ENCODE peak calls at places on chromosomes 3 and 15, in four cellular contexts. F is dorsolateral prefrontal cortex, C is GM12865, S is Panc1. M is an unnamed sample.

GRCh38 chr3:135922903-135923250 is 42.7 kb upstream of the PPP2R3A start:
- DNase-seq in S (no peak), C (no peak), F (no peak), M (no peak)

GRCh38 chr3:133663569-133664313 is 2.0 kb upstream of the TOPBP1 start:
- DNase-seq in S (no peak), C (peak), F (no peak), M (no peak)

GRCh38 chr3:57743511-57743910 is 12.6 kb upstream of the SLMAP start:
- DNase-seq in C (no peak), F (no peak), S (no peak), M (no peak)

GRCh38 chr3:47780727-47781325 is 867 bp downstream of the SMARCC1 start:
- DNase-seq in S (no peak), C (no peak), F (no peak), M (no peak)

GRCh38 chr3:45084361-45084760 is 58.3 kb downstream of the CLEC3B start:
- DNase-seq in S (no peak), F (no peak), C (no peak), M (no peak)

GRCh38 chr3:123723527-123724168 is 138.8 kb upstream of the HACD2 start:
- DNase-seq in F (no peak), S (peak), C (peak), M (no peak)

GRCh38 chr15:65286069-65286703 is 497 bp downstream of the PARP16 start:
- DNase-seq in F (peak), S (no peak), C (peak), M (no peak)

GRCh38 chr15:78988361-78988911 is 43.6 kb upstream of the CTSH start:
- DNase-seq in S (peak), F (no peak), C (peak), M (peak)

GRCh38 chr3:175346573-175347356 is 487.6 kb downstream of the NAALADL2 start:
- DNase-seq in F (peak), C (peak), S (peak), M (peak)

GRCh38 chr15:69119692-69120395 is 40.6 kb upstream of the GLCE start:
- DNase-seq in C (no peak), F (no peak), S (no peak), M (no peak)

GRCh38 chr3:71010731-71011455 is 572.6 kb downstream of the FOXP1 start:
- DNase-seq in C (peak), F (no peak), S (no peak), M (no peak)

GRCh38 chr3:177770821-177771220 is 573.5 kb upstream of the TBL1XR1 start:
- DNase-seq in S (no peak), F (no peak), C (no peak), M (peak)

GRCh38 chr15:63601026-63601726 is 4.0 kb downstream of the FBXL22 start:
- DNase-seq in C (peak), F (no peak), S (no peak), M (no peak)

GRCh38 chr3:128343287-128344045 is 123.2 kb downstream of the DNAJB8 start:
- DNase-seq in F (no peak), C (no peak), S (peak), M (no peak)

GRCh38 chr3:11991751-11992150 is 12.4 kb upstream of the SYN2 start:
- DNase-seq in C (no peak), S (no peak), F (no peak), M (no peak)

GRCh38 chr15:63971427-63971805 is 74.9 kb downstream of the DAPK2 start:
- DNase-seq in C (peak), F (no peak), S (no peak), M (no peak)

GRCh38 chr3:115666081-115666480 is 42.8 kb downstream of the GAP43 start:
- DNase-seq in C (no peak), F (no peak), S (no peak), M (no peak)

GRCh38 chr15:69623521-69624513 is 171.2 kb downstream of the RPLP1 start:
- DNase-seq in F (no peak), C (no peak), S (no peak), M (no peak)

GRCh38 chr3:46442591-46443530 is 21.8 kb downstream of the LTF start:
- DNase-seq in F (no peak), S (no peak), C (peak), M (no peak)

GRCh38 chr15:89371145-89372044 is 36.8 kb upstream of the POLG start:
- DNase-seq in C (no peak), F (no peak), S (no peak), M (no peak)

GRCh38 chr3:23183114-23183513 is 20.0 kb upstream of the UBE2E2 start:
- DNase-seq in C (no peak), F (no peak), S (no peak), M (no peak)

GRCh38 chr15:58517252-58517681 is 85.5 kb downstream of the LIPC start:
- DNase-seq in F (no peak), S (no peak), C (peak), M (no peak)

GRCh38 chr3:46948830-46949671 is 27.5 kb downstream of the CCDC12 start:
- DNase-seq in F (no peak), C (peak), S (no peak), M (no peak)

GRCh38 chr3:123385981-123386380 is 62.9 kb downstream of the ADCY5 start:
- DNase-seq in C (no peak), S (no peak), F (no peak), M (no peak)

GRCh38 chr3:46663611-46664135 is 29.8 kb downstream of the ALS2CL start:
- DNase-seq in S (no peak), F (no peak), C (no peak), M (no peak)

GRCh38 chr3:44125241-44125640 is 116.4 kb upstream of the TOPAZ1 start:
- DNase-seq in F (no peak), C (no peak), S (no peak), M (no peak)

GRCh38 chr15:43509002-43509922 is 8.1 kb upstream of the MAP1A start:
- DNase-seq in S (no peak), F (no peak), C (no peak), M (no peak)

GRCh38 chr15:43509923-43510229 is 7.5 kb upstream of the MAP1A start:
- DNase-seq in S (no peak), C (no peak), F (no peak), M (no peak)

GRCh38 chr15:43510230-43511011 is 7.0 kb upstream of the MAP1A start:
- DNase-seq in C (peak), F (peak), S (peak), M (peak)

GRCh38 chr15:43513550-43513949 is 3.9 kb upstream of the MAP1A start:
- DNase-seq in S (no peak), C (no peak), F (no peak), M (no peak)

DNA sequence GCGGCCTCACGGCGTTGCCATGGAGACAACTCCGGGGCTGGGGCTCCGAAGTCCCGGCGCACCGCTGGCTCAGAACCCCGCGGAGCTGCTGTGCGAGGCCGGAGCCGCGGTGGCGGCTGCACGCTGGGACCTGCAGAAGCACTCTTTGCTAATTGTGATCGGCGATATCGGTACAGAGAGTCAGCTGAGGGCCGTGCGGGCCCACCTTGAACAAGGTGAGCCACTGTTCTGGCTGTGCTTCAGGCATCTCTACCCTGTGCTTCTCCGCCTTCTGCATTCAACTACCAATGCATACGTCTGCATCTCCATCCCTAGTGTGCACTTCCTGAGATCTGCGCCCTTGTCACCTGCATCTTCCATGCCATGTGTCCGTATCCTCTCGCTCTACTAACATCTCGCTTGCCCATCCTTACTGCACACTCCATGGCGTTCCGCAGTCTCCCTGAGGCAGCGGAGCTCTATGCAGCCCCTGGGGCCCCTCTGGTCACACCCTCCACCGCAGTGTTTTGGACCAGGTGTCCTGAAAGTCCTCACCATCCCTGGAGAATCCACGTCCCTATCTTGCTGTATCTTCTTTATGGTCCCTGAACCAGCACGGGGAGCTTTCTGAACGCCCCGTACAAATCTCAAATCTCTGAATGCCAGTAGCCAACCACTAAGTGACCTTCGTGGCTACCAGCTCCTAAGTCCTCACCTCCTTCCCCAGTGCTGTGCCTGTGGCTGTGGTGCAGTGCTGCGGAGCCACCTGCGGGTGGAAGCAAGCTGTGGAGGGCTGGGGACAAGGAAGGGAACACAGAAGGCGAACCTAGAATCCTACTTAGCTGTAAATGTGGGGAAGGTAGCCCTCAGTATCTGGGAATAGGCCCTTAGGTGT is 6.2 kb upstream of the MAP1A start:
- DNase-seq in S (no peak), C (no peak), F (no peak), M (no peak)
- TF ChIP-seq CTCF in S (peak), C (no peak), F (peak), M (peak)

GRCh38 chr3:40054568-40055222 is 245.3 kb downstream of the MYRIP start:
- DNase-seq in C (no peak), F (no peak), S (no peak), M (no peak)
- TF ChIP-seq CTCF in C (no peak), F (no peak), S (no peak), M (no peak)

GRCh38 chr3:153287017-153287416 is 125.0 kb downstream of the RAP2B start:
- DNase-seq in C (no peak), F (no peak), S (no peak), M (no peak)
- TF ChIP-seq CTCF in C (no peak), F (no peak), S (no peak), M (no peak)

GRCh38 chr3:192825657-192826200 is 91.9 kb downstream of the MB21D2 start:
- DNase-seq in S (no peak), F (no peak), C (peak), M (no peak)
- TF ChIP-seq CTCF in S (peak), F (no peak), C (peak), M (no peak)

GRCh38 chr3:142968319-142968718 is 4.8 kb upstream of the PAQR9 start:
- DNase-seq in S (no peak), F (no peak), C (no peak), M (no peak)
- TF ChIP-seq CTCF in S (no peak), F (no peak), C (no peak), M (no peak)